ENCODE peak calls at places on chromosome 21, in eight cellular contexts. M, N, X, L, K, T, J and W are unnamed samples.

GRCh38 chr21:36021251-36021837 is 39.0 kb downstream of the SETD4 start:
- DNase-seq in T (no peak), M (no peak), K (no peak), L (no peak), N (no peak), X (no peak), J (no peak), W (no peak)

GRCh38 chr21:44549525-44550211 is 1.6 kb downstream of the KRTAP10-2 start:
- DNase-seq in T (no peak), M (no peak), L (no peak), J (no peak), X (no peak), K (no peak), N (peak), W (no peak)

GRCh38 chr21:42460391-42461184 is 35.4 kb downstream of the RSPH1 start:
- DNase-seq in J (no peak), N (peak), M (no peak), K (no peak), L (peak), X (no peak), T (no peak), W (peak)

GRCh38 chr21:45109831-45110492 is 35.6 kb downstream of the ADARB1 start:
- DNase-seq in K (no peak), X (no peak), N (no peak), M (no peak), T (no peak), J (no peak), L (peak), W (peak)

GRCh38 chr21:35792569-35792968 is 267.8 kb downstream of the SETD4 start:
- DNase-seq in M (no peak), X (no peak), K (no peak), N (no peak), J (no peak), L (no peak), T (no peak), W (no peak)

GRCh38 chr21:19607983-19608668 is 1204.5 kb upstream of the TMPRSS15 start:
- DNase-seq in X (peak), J (no peak), T (no peak), K (peak), M (no peak), L (no peak), N (peak), W (no peak)

GRCh38 chr21:35483267-35483666 is 434.2 kb upstream of the RUNX1 start:
- DNase-seq in L (no peak), X (no peak), K (no peak), J (no peak), N (no peak), T (no peak), M (no peak), W (no peak)

GRCh38 chr21:31470896-31471694 is 127.0 kb upstream of the TIAM1 start:
- DNase-seq in K (no peak), N (no peak), J (no peak), X (no peak), T (no peak), M (no peak), L (no peak), W (no peak)

GRCh38 chr21:44427241-44428120 is 27.8 kb upstream of the LRRC3 start:
- DNase-seq in J (no peak), N (no peak), L (no peak), M (no peak), T (no peak), X (no peak), K (no peak), W (no peak)

GRCh38 chr21:32978346-32979270 is 47.1 kb upstream of the OLIG2 start:
- DNase-seq in T (no peak), K (no peak), L (no peak), J (no peak), M (no peak), X (no peak), N (peak), W (no peak)

GRCh38 chr21:44416193-44416592 is 39.1 kb upstream of the LRRC3 start:
- DNase-seq in X (no peak), N (no peak), K (no peak), T (no peak), M (no peak), L (no peak), J (no peak), W (no peak)

GRCh38 chr21:45542242-45542666 is at the start of gene SLC19A1:
- DNase-seq in T (no peak), X (peak), M (peak), K (no peak), N (peak), J (peak), L (peak), W (peak)

GRCh38 chr21:46168659-46169386 is 13.4 kb upstream of the FTCD start:
- DNase-seq in J (no peak), N (no peak), L (no peak), X (no peak), K (no peak), T (no peak), M (no peak), W (no peak)

GRCh38 chr21:41441546-41441945 is 15.5 kb downstream of the MX1 start:
- DNase-seq in N (no peak), K (no peak), M (no peak), J (no peak), T (no peak), X (no peak), L (no peak), W (no peak)

GRCh38 chr21:41112740-41113692 is 54.9 kb upstream of the BACE2 start:
- DNase-seq in N (peak), T (peak), J (no peak), X (peak), K (peak), L (no peak), M (peak), W (no peak)

GRCh38 chr21:41957991-41958766 is 4.4 kb upstream of the C2CD2 start:
- DNase-seq in N (peak), X (peak), K (peak), T (peak), M (peak), J (peak), L (no peak), W (peak)

GRCh38 chr21:20419780-20420179 is 578.4 kb upstream of the NCAM2 start:
- DNase-seq in J (no peak), K (no peak), M (no peak), N (no peak), X (peak), L (no peak), T (no peak), W (no peak)

GRCh38 chr21:20010691-20011200 is 987.5 kb upstream of the NCAM2 start:
- DNase-seq in J (no peak), X (no peak), L (no peak), T (no peak), M (no peak), K (no peak), N (no peak), W (no peak)

GRCh38 chr21:28253378-28253777 is 739.3 kb downstream of the LTN1 start:
- DNase-seq in X (peak), T (peak), N (no peak), J (no peak), L (no peak), M (peak), K (no peak), W (no peak)

GRCh38 chr21:27034796-27035195 is 67.9 kb upstream of the ADAMTS5 start:
- DNase-seq in K (no peak), T (no peak), X (no peak), J (no peak), L (no peak), M (no peak), N (no peak), W (no peak)

GRCh38 chr21:14513772-14514171 is 32.3 kb downstream of the SAMSN1 start:
- DNase-seq in J (no peak), K (no peak), L (no peak), M (no peak), X (no peak), T (no peak), N (no peak), W (no peak)